ENCODE peak calls at places on chromosome 20, in five cellular contexts. H is pancreas, S is neural progenitor cell, Z is lung, A is AG04450. Y is an unnamed sample.

GRCh38 chr20:62206388-62206775 is 13.7 kb downstream of the HRH3 start:
- DNase-seq in A (no peak), H (no peak), Z (no peak), S (no peak), Y (no peak)

GRCh38 chr20:51931321-51931720 is 129.0 kb upstream of the SALL4 start:
- DNase-seq in A (no peak), S (peak), Z (no peak), H (no peak), Y (no peak)

GRCh38 chr20:57647933-57648785 is 27.9 kb upstream of the ZBP1 start:
- DNase-seq in H (no peak), S (no peak), Z (no peak), A (no peak), Y (no peak)

GRCh38 chr20:37346526-37347346 is 796 bp downstream of the SRC start:
- DNase-seq in A (no peak), S (peak), H (no peak), Z (no peak), Y (no peak)

GRCh38 chr20:20525756-20526155 is 157.9 kb downstream of the INSM1 start:
- DNase-seq in A (no peak), S (no peak), Z (no peak), H (no peak), Y (no peak)

GRCh38 chr20:37179671-37180524 is 550 bp upstream of the MROH8 start:
- DNase-seq in S (no peak), H (no peak), Z (no peak), A (no peak), Y (no peak)

GRCh38 chr20:2858591-2858990 is 14.7 kb upstream of the PTPRA start:
- DNase-seq in Z (no peak), H (no peak), A (no peak), S (no peak), Y (no peak)

GRCh38 chr20:57627972-57628650 is 7.9 kb upstream of the ZBP1 start:
- DNase-seq in Z (peak), H (no peak), A (no peak), S (no peak), Y (no peak)

GRCh38 chr20:23397961-23398360 is 23.3 kb downstream of the NAPB start:
- DNase-seq in S (no peak), H (no peak), A (peak), Z (no peak), Y (no peak)

GRCh38 chr20:8602389-8603116 is 466.3 kb upstream of the PLCB4 start:
- DNase-seq in S (no peak), Z (no peak), A (no peak), H (no peak), Y (no peak)

GRCh38 chr20:16243470-16243869 is 329.8 kb downstream of the KIF16B start:
- DNase-seq in S (no peak), H (no peak), A (no peak), Z (no peak), Y (no peak)

GRCh38 chr20:36847009-36847709 is 28.8 kb upstream of the TLDC2 start:
- DNase-seq in Z (no peak), H (no peak), A (peak), S (peak), Y (no peak)

GRCh38 chr20:62047666-62048345 is 17.9 kb downstream of the TAF4 start:
- DNase-seq in S (no peak), A (no peak), Z (no peak), H (no peak), Y (peak)

GRCh38 chr20:42986143-42986773 is 203.4 kb downstream of the PTPRT start:
- DNase-seq in Z (no peak), S (no peak), A (no peak), H (no peak), Y (no peak)

GRCh38 chr20:13546497-13547131 is 92.1 kb downstream of the TASP1 start:
- DNase-seq in Z (peak), H (peak), A (peak), S (peak), Y (peak)

GRCh38 chr20:6533321-6533720 is 234.2 kb upstream of the BMP2 start:
- DNase-seq in S (peak), Z (no peak), H (no peak), A (peak), Y (no peak)

GRCh38 chr20:52490715-52491430 is 299.3 kb upstream of the ZFP64 start:
- DNase-seq in S (no peak), H (no peak), Z (no peak), A (peak), Y (no peak)

GRCh38 chr20:62540504-62540903 is 64.7 kb upstream of the GATA5 start:
- DNase-seq in S (no peak), Z (no peak), A (no peak), H (no peak), Y (no peak)

GRCh38 chr20:44032583-44033138 is 118.0 kb downstream of the TOX2 start:
- DNase-seq in H (no peak), A (no peak), Z (no peak), S (no peak), Y (no peak)

GRCh38 chr20:41098703-41099250 is 38.6 kb upstream of the PLCG1 start:
- DNase-seq in A (peak), H (no peak), Z (no peak), S (no peak), Y (no peak)

GRCh38 chr20:346640-347316 is at the start of gene NRSN2:
- DNase-seq in Z (peak), S (peak), A (no peak), H (peak), Y (no peak)

GRCh38 chr20:343107-343506 is 3.8 kb upstream of the NRSN2 start:
- DNase-seq in Z (no peak), S (no peak), A (no peak), H (no peak), Y (no peak)

GRCh38 chr20:347317-347639 is 367 bp downstream of the NRSN2 start:
- DNase-seq in H (no peak), A (no peak), S (peak), Z (no peak), Y (no peak)

GRCh38 chr20:347640-348484 is 951 bp downstream of the NRSN2 start:
- DNase-seq in A (peak), S (peak), Z (peak), H (peak), Y (peak)

GRCh38 chr20:346033-346639 is 775 bp upstream of the NRSN2 start:
- DNase-seq in Z (no peak), S (no peak), H (no peak), A (no peak), Y (no peak)
- H3K4me3 ChIP-seq in Z (no peak), S (peak), H (peak), A (peak), Y (no peak)

GRCh38 chr20:48919882-48920526 is 1.5 kb upstream of the ARFGEF2 start:
- DNase-seq in Z (no peak), H (no peak), A (no peak), S (no peak), Y (no peak)
- H3K4me3 ChIP-seq in Z (no peak), H (no peak), A (no peak), S (no peak), Y (peak)

GRCh38 chr20:31673943-31674463 is 36.3 kb downstream of the COX4I2 start:
- DNase-seq in A (no peak), H (no peak), S (no peak), Z (no peak), Y (no peak)
- H3K4me3 ChIP-seq in A (no peak), H (no peak), S (no peak), Z (no peak), Y (no peak)

GRCh38 chr20:49563015-49563980 is 4.6 kb downstream of the PTGIS start:
- DNase-seq in Z (no peak), S (no peak), A (no peak), H (no peak), Y (peak)

GRCh38 chr20:49561256-49561655 is 6.7 kb downstream of the PTGIS start:
- DNase-seq in H (no peak), A (no peak), S (no peak), Z (no peak), Y (no peak)

GRCh38 chr20:49560646-49561045 is 7.3 kb downstream of the PTGIS start:
- DNase-seq in H (no peak), A (no peak), Z (no peak), S (no peak), Y (no peak)

GRCh38 chr20:49561806-49562205 is 6.1 kb downstream of the PTGIS start:
- DNase-seq in H (no peak), S (no peak), A (no peak), Z (no peak), Y (no peak)

DNA sequence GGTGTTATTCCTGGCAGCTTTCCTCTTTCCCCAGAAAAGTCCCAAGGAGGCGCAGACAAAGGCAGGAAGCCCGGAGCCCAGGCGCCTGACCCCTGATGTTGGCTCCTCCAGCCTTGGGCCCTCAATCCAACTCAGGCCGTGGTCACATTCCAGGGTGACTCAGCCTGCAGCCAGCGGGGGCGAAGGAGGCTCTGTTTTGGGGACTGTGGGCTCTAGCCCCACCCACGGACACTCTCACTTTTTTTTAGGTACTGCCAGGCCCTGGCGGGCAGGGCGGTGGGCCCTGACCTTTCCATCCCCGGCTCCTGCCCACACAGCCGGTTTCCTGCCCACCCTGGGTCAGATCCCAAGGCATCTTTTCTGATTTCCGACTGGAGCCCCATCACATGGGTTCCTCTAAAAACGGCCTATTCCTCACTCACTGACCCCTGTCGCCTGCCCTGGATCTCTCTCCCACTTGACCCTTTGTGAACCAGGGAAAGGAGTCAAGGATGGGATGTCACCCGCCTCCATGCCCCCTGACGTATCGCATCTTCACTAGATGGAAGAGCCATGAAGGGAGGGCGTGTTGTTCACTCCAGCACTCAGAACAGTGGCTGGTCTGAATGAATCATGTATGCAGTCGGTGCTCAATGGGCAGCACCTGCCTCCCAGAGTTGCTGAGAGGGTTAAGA is 5.5 kb downstream of the PTGIS start:
- DNase-seq in H (no peak), Z (peak), A (peak), S (peak), Y (no peak)
- H3K4me3 ChIP-seq in H (no peak), Z (no peak), A (no peak), S (no peak), Y (no peak)

GRCh38 chr20:50416269-50416863 is 93.8 kb upstream of the PTPN1 start:
- DNase-seq in H (no peak), S (no peak), Z (no peak), A (no peak), Y (no peak)
- H3K4me3 ChIP-seq in H (no peak), S (no peak), Z (no peak), A (no peak), Y (no peak)

DNA sequence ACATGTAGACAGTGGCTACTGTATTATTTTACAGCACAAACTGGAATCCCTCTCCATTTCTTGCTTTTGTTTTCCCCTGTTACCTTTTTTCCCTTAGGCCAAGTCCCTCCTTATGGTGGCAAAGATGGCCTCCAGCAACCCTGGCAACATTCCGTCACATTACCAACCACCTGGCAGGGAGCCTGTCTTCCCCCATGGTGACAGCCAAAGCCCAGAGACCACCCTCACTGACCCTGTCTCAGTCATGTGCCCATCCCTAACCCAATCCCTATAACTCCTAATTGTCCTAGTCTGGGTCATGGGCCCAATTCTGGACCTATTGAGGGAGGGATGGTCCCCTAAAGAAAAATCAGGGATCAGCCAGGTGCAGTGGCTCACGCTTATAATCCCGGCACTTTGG is 27.6 kb downstream of the PARD6B start:
- DNase-seq in Z (peak), A (no peak), H (no peak), S (no peak), Y (no peak)
- H3K4me3 ChIP-seq in Z (no peak), A (no peak), H (no peak), S (no peak), Y (no peak)

GRCh38 chr20:4722571-4722970 is 862 bp downstream of the PRND start:
- DNase-seq in S (no peak), H (no peak), Z (no peak), A (no peak), Y (no peak)

GRCh38 chr20:4720121-4720976 is 1.4 kb upstream of the PRND start:
- DNase-seq in Z (peak), S (peak), H (peak), A (peak), Y (peak)

GRCh38 chr20:4720977-4721349 is 746 bp upstream of the PRND start:
- DNase-seq in H (no peak), S (peak), A (no peak), Z (no peak), Y (no peak)

GRCh38 chr20:4722993-4723392 is 1.3 kb downstream of the PRND start:
- DNase-seq in A (no peak), S (no peak), H (no peak), Z (no peak), Y (no peak)

DNA sequence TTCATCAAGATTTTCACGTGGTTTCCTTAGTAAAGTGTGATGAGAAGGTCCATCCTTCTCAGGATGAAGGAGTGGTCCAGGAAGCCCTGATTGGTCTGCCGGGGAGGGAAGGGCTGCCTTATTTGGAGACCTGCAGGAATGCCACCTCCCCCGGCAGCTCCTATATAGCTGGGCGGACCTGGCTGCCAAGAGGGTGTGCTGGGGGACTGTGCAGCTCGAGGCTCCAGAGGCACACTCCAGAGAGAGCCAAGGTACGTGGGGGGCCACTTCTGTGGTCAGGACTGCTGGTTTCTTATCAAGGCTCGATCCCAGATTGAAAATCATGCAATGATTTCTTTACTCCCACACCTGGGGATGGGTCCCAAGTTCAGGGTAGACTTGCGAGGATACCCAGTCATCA is at the start of gene PRND:
- DNase-seq in Z (no peak), A (no peak), S (no peak), H (no peak), Y (no peak)
- H3K4me3 ChIP-seq in Z (no peak), A (no peak), S (peak), H (no peak), Y (no peak)

GRCh38 chr20:32480361-32481199 is 104.6 kb downstream of the NOL4L start:
- DNase-seq in Z (no peak), S (peak), H (peak), A (no peak), Y (no peak)
- H3K4me3 ChIP-seq in Z (no peak), S (peak), H (no peak), A (peak), Y (no peak)

DNA sequence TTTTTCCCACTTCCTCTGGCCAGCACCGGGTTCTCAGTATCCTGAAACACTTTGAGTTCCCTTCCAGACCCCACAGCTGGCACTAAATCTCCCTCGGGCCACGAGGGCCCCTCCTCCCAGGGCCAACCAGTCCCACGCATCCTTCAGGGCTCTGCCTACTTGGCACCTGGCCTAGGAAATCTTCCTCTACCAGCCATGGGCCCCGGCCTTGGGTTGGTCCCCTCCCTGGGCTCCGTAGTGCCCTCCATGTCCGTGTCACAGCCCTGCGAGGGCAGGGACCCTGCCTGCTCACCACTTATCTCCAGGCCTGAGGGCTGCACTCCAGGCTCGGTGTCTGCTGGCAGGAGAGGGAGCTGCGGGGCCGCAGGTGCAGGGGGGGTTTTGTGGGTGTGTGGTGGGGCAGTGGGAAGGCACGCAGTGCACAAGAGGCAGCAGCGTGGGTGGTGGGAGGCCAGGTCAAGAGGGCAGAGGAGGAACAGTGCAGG is 48.8 kb upstream of the CDH22 start:
- DNase-seq in Z (no peak), S (no peak), A (no peak), H (no peak), Y (peak)
- H3K4me3 ChIP-seq in Z (no peak), S (no peak), A (no peak), H (no peak), Y (no peak)

GRCh38 chr20:1001116-1001515 is 995 bp downstream of the RSPO4 start:
- DNase-seq in S (no peak), Z (no peak), H (no peak), A (no peak), Y (no peak)

GRCh38 chr20:1005452-1006027 is 3.4 kb upstream of the RSPO4 start:
- DNase-seq in Z (no peak), H (no peak), S (peak), A (no peak), Y (no peak)

GRCh38 chr20:1003920-1004697 is 2.0 kb upstream of the RSPO4 start:
- DNase-seq in H (no peak), Z (no peak), S (no peak), A (no peak), Y (no peak)

GRCh38 chr20:1001981-1002681 is at the start of gene RSPO4:
- DNase-seq in Z (no peak), A (no peak), H (no peak), S (peak), Y (no peak)

DNA sequence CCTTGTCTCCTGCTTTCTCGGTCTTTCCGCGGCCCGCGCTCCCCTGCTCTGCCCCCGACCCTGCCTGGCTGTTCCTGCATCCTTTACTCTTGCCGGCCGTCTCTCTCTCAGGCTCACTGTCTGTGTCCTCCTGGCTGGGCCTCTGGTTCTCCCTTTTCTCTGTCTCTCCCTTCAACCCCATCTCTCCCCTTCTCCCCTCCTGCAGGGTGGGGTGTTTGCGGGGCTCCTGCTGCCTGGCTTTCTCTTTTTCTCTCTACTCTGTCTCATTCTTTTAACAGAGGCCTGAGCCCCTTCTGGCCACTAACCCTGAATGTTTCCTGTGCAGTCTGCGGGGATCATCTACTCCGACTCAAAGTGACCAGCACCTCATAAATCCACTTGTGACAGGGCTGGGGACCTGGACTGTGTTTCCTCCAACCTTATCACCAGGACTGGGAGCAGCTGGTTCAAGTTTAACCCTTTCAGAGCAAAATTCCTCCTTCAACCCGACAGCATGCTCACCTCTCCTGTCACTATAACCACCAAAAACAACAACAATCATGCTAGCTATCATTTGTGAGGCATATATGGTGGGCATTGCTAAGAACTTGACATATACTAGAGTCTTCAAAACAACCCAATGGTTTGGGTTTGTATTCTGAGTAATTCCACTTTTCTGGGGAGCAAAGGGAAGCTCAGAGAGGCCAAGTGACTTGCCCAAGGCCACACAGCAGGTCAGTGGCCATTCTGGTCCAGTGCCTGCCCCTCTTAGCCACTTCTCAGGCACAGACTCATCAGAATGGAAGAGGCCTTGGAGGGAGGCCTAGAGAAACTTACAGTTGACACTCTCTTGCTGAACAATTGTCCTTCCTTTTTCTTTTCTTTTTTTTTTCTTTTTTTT is 811 bp upstream of the RSPO4 start:
- DNase-seq in S (no peak), A (no peak), H (no peak), Z (no peak), Y (no peak)
- H3K4me3 ChIP-seq in S (peak), A (no peak), H (no peak), Z (no peak), Y (no peak)